ENCODE peak calls at places on chromosome 5, in nine cellular contexts. V, S, Z, I, K, D, T, R and M are unnamed samples.

GRCh38 chr5:102856374-102856748 is 101.3 kb downstream of the PAM start:
- DNase-seq in V (peak), S (no peak), Z (no peak), I (no peak), K (no peak), D (no peak), T (no peak), R (no peak), M (no peak)

GRCh38 chr5:135977375-135977928 is 22.7 kb upstream of the LECT2 start:
- DNase-seq in V (peak), S (peak), Z (peak), I (no peak), K (peak), D (peak), T (no peak), R (no peak), M (no peak)

GRCh38 chr5:145568581-145568980 is 266.6 kb downstream of the PRELID2 start:
- DNase-seq in V (peak), S (no peak), Z (no peak), I (no peak), K (no peak), D (no peak), T (no peak), R (peak), M (no peak)

GRCh38 chr5:179699640-179700298 is 1.0 kb downstream of the CANX start:
- DNase-seq in V (peak), S (peak), Z (peak), I (no peak), K (peak), D (peak), T (no peak), R (no peak), M (no peak)

GRCh38 chr5:61048534-61048933 is 103.5 kb downstream of the NDUFAF2 start:
- DNase-seq in V (peak), S (no peak), Z (no peak), I (no peak), K (no peak), D (no peak), T (no peak), R (no peak), M (no peak)

GRCh38 chr5:17714186-17714585 is 79.9 kb downstream of the TAF11L14 start:
- DNase-seq in V (no peak), S (no peak), Z (no peak), I (no peak), K (no peak), D (no peak), T (no peak), R (no peak), M (no peak)

GRCh38 chr5:78972654-78973428 is 12.3 kb downstream of the ARSB start:
- DNase-seq in V (peak), S (no peak), Z (no peak), I (no peak), K (no peak), D (no peak), T (no peak), R (no peak), M (no peak)

GRCh38 chr5:98458004-98458403 is 315.5 kb upstream of the RGMB start:
- DNase-seq in V (peak), S (no peak), Z (no peak), I (no peak), K (no peak), D (no peak), T (no peak), R (no peak), M (no peak)

GRCh38 chr5:91171322-91171721 is 211.8 kb downstream of the ARRDC3 start:
- DNase-seq in V (no peak), S (no peak), Z (no peak), I (no peak), K (no peak), D (no peak), T (no peak), R (no peak), M (no peak)

GRCh38 chr5:126692971-126693370 is 84.0 kb upstream of the LMNB1 start:
- DNase-seq in V (no peak), S (no peak), Z (no peak), I (no peak), K (no peak), D (no peak), T (no peak), R (no peak), M (no peak)

GRCh38 chr5:172178301-172179031 is 9.6 kb downstream of the STK10 start:
- DNase-seq in V (no peak), S (peak), Z (peak), I (no peak), K (no peak), D (peak), T (no peak), R (no peak), M (no peak)

GRCh38 chr5:37892571-37892970 is 52.7 kb upstream of the GDNF start:
- DNase-seq in V (no peak), S (no peak), Z (no peak), I (no peak), K (no peak), D (no peak), T (no peak), R (no peak), M (no peak)

GRCh38 chr5:17129093-17129492 is 88.3 kb upstream of the BASP1 start:
- DNase-seq in V (no peak), S (no peak), Z (no peak), I (no peak), K (no peak), D (no peak), T (no peak), R (no peak), M (no peak)

GRCh38 chr5:156783092-156783491 is 67.0 kb upstream of the PPP1R2B start:
- DNase-seq in V (no peak), S (no peak), Z (no peak), I (no peak), K (no peak), D (no peak), T (no peak), R (no peak), M (no peak)

GRCh38 chr5:33010851-33011250 is 299.7 kb downstream of the NPR3 start:
- DNase-seq in V (peak), S (no peak), Z (no peak), I (no peak), K (no peak), D (no peak), T (no peak), R (no peak), M (no peak)

GRCh38 chr5:168347368-168347767 is 55.9 kb downstream of the WWC1 start:
- DNase-seq in V (no peak), S (no peak), Z (no peak), I (no peak), K (no peak), D (no peak), T (no peak), R (no peak), M (no peak)

GRCh38 chr5:62977641-62978040 is 399.0 kb downstream of the LRRC70 start:
- DNase-seq in V (no peak), S (no peak), Z (no peak), I (no peak), K (no peak), D (no peak), T (no peak), R (no peak), M (no peak)

GRCh38 chr5:8184455-8185063 is 315.6 kb downstream of the MTRR start:
- DNase-seq in V (peak), S (no peak), Z (peak), I (no peak), K (peak), D (peak), T (no peak), R (peak), M (no peak)

GRCh38 chr5:143594913-143595818 is 191.7 kb upstream of the NR3C1 start:
- DNase-seq in V (peak), S (no peak), Z (no peak), I (no peak), K (no peak), D (no peak), T (no peak), R (no peak), M (no peak)

GRCh38 chr5:72439192-72439591 is 68.0 kb downstream of the ZNF366 start:
- DNase-seq in V (no peak), S (no peak), Z (no peak), I (no peak), K (no peak), D (no peak), T (no peak), R (no peak), M (no peak)

GRCh38 chr5:74257645-74258328 is 382.7 kb downstream of the ENC1 start:
- DNase-seq in V (peak), S (no peak), Z (peak), I (no peak), K (no peak), D (peak), T (no peak), R (no peak), M (no peak)